ENCODE peak calls at places on chromosome 14, in seven cellular contexts. One of them, this sample, is unnamed.

GRCh38 chr14:74140374-74140850 is 55.7 kb downstream of the LIN52 start:
- DNase-seq in left cardiac atrium: peak
- DNase-seq in RCC 7860: no peak
- DNase-seq in IMR-90: no peak
- DNase-seq in B cell: no peak
- DNase-seq in stimulated activated CD8-positive, alpha-beta memory T cell treated with anti-CD3 and anti-CD28 coated beads, Interleukin-15, amount 100 ng/mL, for 1 hour: no peak
- DNase-seq in fibroblast of pulmonary artery: peak
- DNase-seq in this sample: no peak

GRCh38 chr14:50023671-50024490 is 92.5 kb downstream of the VCPKMT start:
- DNase-seq in left cardiac atrium: no peak
- DNase-seq in RCC 7860: peak
- DNase-seq in IMR-90: peak
- DNase-seq in B cell: no peak
- DNase-seq in stimulated activated CD8-positive, alpha-beta memory T cell treated with anti-CD3 and anti-CD28 coated beads, Interleukin-15, amount 100 ng/mL, for 1 hour: no peak
- DNase-seq in fibroblast of pulmonary artery: peak
- DNase-seq in this sample: no peak

GRCh38 chr14:52075371-52075770 is 6.5 kb upstream of the NID2 start:
- DNase-seq in left cardiac atrium: no peak
- DNase-seq in RCC 7860: no peak
- DNase-seq in IMR-90: no peak
- DNase-seq in B cell: no peak
- DNase-seq in stimulated activated CD8-positive, alpha-beta memory T cell treated with anti-CD3 and anti-CD28 coated beads, Interleukin-15, amount 100 ng/mL, for 1 hour: no peak
- DNase-seq in fibroblast of pulmonary artery: no peak
- DNase-seq in this sample: no peak

GRCh38 chr14:58501214-58501816 is 73.8 kb downstream of the KIAA0586 start:
- DNase-seq in left cardiac atrium: no peak
- DNase-seq in RCC 7860: peak
- DNase-seq in IMR-90: peak
- DNase-seq in B cell: peak
- DNase-seq in stimulated activated CD8-positive, alpha-beta memory T cell treated with anti-CD3 and anti-CD28 coated beads, Interleukin-15, amount 100 ng/mL, for 1 hour: no peak
- DNase-seq in fibroblast of pulmonary artery: peak
- DNase-seq in this sample: peak

GRCh38 chr14:65846469-65846868 is 433.9 kb downstream of the FUT8 start:
- DNase-seq in left cardiac atrium: no peak
- DNase-seq in RCC 7860: peak
- DNase-seq in IMR-90: no peak
- DNase-seq in B cell: no peak
- DNase-seq in stimulated activated CD8-positive, alpha-beta memory T cell treated with anti-CD3 and anti-CD28 coated beads, Interleukin-15, amount 100 ng/mL, for 1 hour: no peak
- DNase-seq in fibroblast of pulmonary artery: no peak
- DNase-seq in this sample: no peak

GRCh38 chr14:41389355-41389754 is 217.3 kb upstream of the LRFN5 start:
- DNase-seq in left cardiac atrium: no peak
- DNase-seq in RCC 7860: no peak
- DNase-seq in IMR-90: no peak
- DNase-seq in B cell: no peak
- DNase-seq in stimulated activated CD8-positive, alpha-beta memory T cell treated with anti-CD3 and anti-CD28 coated beads, Interleukin-15, amount 100 ng/mL, for 1 hour: no peak
- DNase-seq in fibroblast of pulmonary artery: no peak
- DNase-seq in this sample: no peak

GRCh38 chr14:23729720-23730387 is 93.7 kb downstream of the DHRS2 start:
- DNase-seq in left cardiac atrium: no peak
- DNase-seq in RCC 7860: no peak
- DNase-seq in IMR-90: no peak
- DNase-seq in B cell: no peak
- DNase-seq in stimulated activated CD8-positive, alpha-beta memory T cell treated with anti-CD3 and anti-CD28 coated beads, Interleukin-15, amount 100 ng/mL, for 1 hour: no peak
- DNase-seq in fibroblast of pulmonary artery: no peak
- DNase-seq in this sample: no peak

GRCh38 chr14:23285530-23286019 is 357 bp downstream of the HOMEZ start:
- DNase-seq in left cardiac atrium: no peak
- DNase-seq in RCC 7860: no peak
- DNase-seq in IMR-90: no peak
- DNase-seq in B cell: no peak
- DNase-seq in stimulated activated CD8-positive, alpha-beta memory T cell treated with anti-CD3 and anti-CD28 coated beads, Interleukin-15, amount 100 ng/mL, for 1 hour: no peak
- DNase-seq in fibroblast of pulmonary artery: no peak
- DNase-seq in this sample: no peak

GRCh38 chr14:30332374-30332773 is 226.6 kb upstream of the G2E3 start:
- DNase-seq in left cardiac atrium: no peak
- DNase-seq in RCC 7860: no peak
- DNase-seq in IMR-90: no peak
- DNase-seq in B cell: no peak
- DNase-seq in stimulated activated CD8-positive, alpha-beta memory T cell treated with anti-CD3 and anti-CD28 coated beads, Interleukin-15, amount 100 ng/mL, for 1 hour: no peak
- DNase-seq in fibroblast of pulmonary artery: no peak
- DNase-seq in this sample: no peak

GRCh38 chr14:101058571-101058970 is 155.0 kb upstream of the RTL1 start:
- DNase-seq in left cardiac atrium: no peak
- DNase-seq in RCC 7860: no peak
- DNase-seq in IMR-90: peak
- DNase-seq in B cell: no peak
- DNase-seq in stimulated activated CD8-positive, alpha-beta memory T cell treated with anti-CD3 and anti-CD28 coated beads, Interleukin-15, amount 100 ng/mL, for 1 hour: no peak
- DNase-seq in fibroblast of pulmonary artery: peak
- DNase-seq in this sample: no peak

GRCh38 chr14:24429395-24430142 is at the start of the genes CBLN3 and KHNYN:
- DNase-seq in left cardiac atrium: peak
- DNase-seq in RCC 7860: peak
- DNase-seq in IMR-90: peak
- DNase-seq in B cell: peak
- DNase-seq in stimulated activated CD8-positive, alpha-beta memory T cell treated with anti-CD3 and anti-CD28 coated beads, Interleukin-15, amount 100 ng/mL, for 1 hour: peak
- DNase-seq in fibroblast of pulmonary artery: peak
- DNase-seq in this sample: peak

GRCh38 chr14:34699873-34700621 is 14.3 kb downstream of the CFL2 start:
- DNase-seq in left cardiac atrium: no peak
- DNase-seq in RCC 7860: peak
- DNase-seq in IMR-90: peak
- DNase-seq in B cell: no peak
- DNase-seq in stimulated activated CD8-positive, alpha-beta memory T cell treated with anti-CD3 and anti-CD28 coated beads, Interleukin-15, amount 100 ng/mL, for 1 hour: no peak
- DNase-seq in fibroblast of pulmonary artery: peak
- DNase-seq in this sample: no peak

GRCh38 chr14:105051182-105052109 is 13.8 kb downstream of the GPR132 start:
- DNase-seq in left cardiac atrium: no peak
- DNase-seq in RCC 7860: no peak
- DNase-seq in IMR-90: no peak
- DNase-seq in B cell: no peak
- DNase-seq in stimulated activated CD8-positive, alpha-beta memory T cell treated with anti-CD3 and anti-CD28 coated beads, Interleukin-15, amount 100 ng/mL, for 1 hour: no peak
- DNase-seq in fibroblast of pulmonary artery: no peak
- DNase-seq in this sample: no peak

GRCh38 chr14:101183376-101184103 is 280.0 kb upstream of the RTL1 start:
- DNase-seq in left cardiac atrium: no peak
- DNase-seq in RCC 7860: no peak
- DNase-seq in IMR-90: no peak
- DNase-seq in B cell: peak
- DNase-seq in stimulated activated CD8-positive, alpha-beta memory T cell treated with anti-CD3 and anti-CD28 coated beads, Interleukin-15, amount 100 ng/mL, for 1 hour: no peak
- DNase-seq in fibroblast of pulmonary artery: no peak
- DNase-seq in this sample: peak

GRCh38 chr14:58638231-58639205 is 756 bp downstream of the DACT1 start:
- DNase-seq in left cardiac atrium: peak
- DNase-seq in RCC 7860: no peak
- DNase-seq in IMR-90: peak
- DNase-seq in B cell: peak
- DNase-seq in stimulated activated CD8-positive, alpha-beta memory T cell treated with anti-CD3 and anti-CD28 coated beads, Interleukin-15, amount 100 ng/mL, for 1 hour: no peak
- DNase-seq in fibroblast of pulmonary artery: peak
- DNase-seq in this sample: peak

GRCh38 chr14:58107947-58108552 is 44.0 kb downstream of the ARMH4 start:
- DNase-seq in left cardiac atrium: peak
- DNase-seq in RCC 7860: peak
- DNase-seq in IMR-90: peak
- DNase-seq in B cell: no peak
- DNase-seq in stimulated activated CD8-positive, alpha-beta memory T cell treated with anti-CD3 and anti-CD28 coated beads, Interleukin-15, amount 100 ng/mL, for 1 hour: peak
- DNase-seq in fibroblast of pulmonary artery: peak
- DNase-seq in this sample: peak

GRCh38 chr14:26377150-26377549 is 220.7 kb downstream of the NOVA1 start:
- DNase-seq in left cardiac atrium: no peak
- DNase-seq in RCC 7860: no peak
- DNase-seq in IMR-90: no peak
- DNase-seq in B cell: no peak
- DNase-seq in stimulated activated CD8-positive, alpha-beta memory T cell treated with anti-CD3 and anti-CD28 coated beads, Interleukin-15, amount 100 ng/mL, for 1 hour: no peak
- DNase-seq in fibroblast of pulmonary artery: no peak
- DNase-seq in this sample: no peak

GRCh38 chr14:41604793-41605534 is 1.7 kb upstream of the LRFN5 start:
- DNase-seq in left cardiac atrium: peak
- DNase-seq in RCC 7860: peak
- DNase-seq in IMR-90: peak
- DNase-seq in B cell: no peak
- DNase-seq in stimulated activated CD8-positive, alpha-beta memory T cell treated with anti-CD3 and anti-CD28 coated beads, Interleukin-15, amount 100 ng/mL, for 1 hour: no peak
- DNase-seq in fibroblast of pulmonary artery: peak
- DNase-seq in this sample: no peak

GRCh38 chr14:91708795-91709194 is 23.1 kb downstream of the CATSPERB start:
- DNase-seq in left cardiac atrium: no peak
- DNase-seq in RCC 7860: no peak
- DNase-seq in IMR-90: no peak
- DNase-seq in B cell: no peak
- DNase-seq in stimulated activated CD8-positive, alpha-beta memory T cell treated with anti-CD3 and anti-CD28 coated beads, Interleukin-15, amount 100 ng/mL, for 1 hour: no peak
- DNase-seq in fibroblast of pulmonary artery: no peak
- DNase-seq in this sample: no peak

GRCh38 chr14:56129941-56130340 is 11.7 kb downstream of the PELI2 start:
- DNase-seq in left cardiac atrium: peak
- DNase-seq in RCC 7860: no peak
- DNase-seq in IMR-90: no peak
- DNase-seq in B cell: no peak
- DNase-seq in stimulated activated CD8-positive, alpha-beta memory T cell treated with anti-CD3 and anti-CD28 coated beads, Interleukin-15, amount 100 ng/mL, for 1 hour: no peak
- DNase-seq in fibroblast of pulmonary artery: peak
- DNase-seq in this sample: no peak

GRCh38 chr14:41000350-41000749 is 606.3 kb upstream of the LRFN5 start:
- DNase-seq in left cardiac atrium: no peak
- DNase-seq in RCC 7860: no peak
- DNase-seq in IMR-90: no peak
- DNase-seq in B cell: no peak
- DNase-seq in stimulated activated CD8-positive, alpha-beta memory T cell treated with anti-CD3 and anti-CD28 coated beads, Interleukin-15, amount 100 ng/mL, for 1 hour: no peak
- DNase-seq in fibroblast of pulmonary artery: no peak
- DNase-seq in this sample: no peak

GRCh38 chr14:54446201-54446693 is 5.1 kb upstream of the CNIH1 start:
- DNase-seq in left cardiac atrium: peak
- DNase-seq in RCC 7860: no peak
- DNase-seq in IMR-90: no peak
- DNase-seq in B cell: no peak
- DNase-seq in stimulated activated CD8-positive, alpha-beta memory T cell treated with anti-CD3 and anti-CD28 coated beads, Interleukin-15, amount 100 ng/mL, for 1 hour: no peak
- DNase-seq in fibroblast of pulmonary artery: peak
- DNase-seq in this sample: no peak

GRCh38 chr14:47439953-47440352 is 235.5 kb downstream of the MDGA2 start:
- DNase-seq in left cardiac atrium: no peak
- DNase-seq in RCC 7860: no peak
- DNase-seq in IMR-90: no peak
- DNase-seq in B cell: no peak
- DNase-seq in stimulated activated CD8-positive, alpha-beta memory T cell treated with anti-CD3 and anti-CD28 coated beads, Interleukin-15, amount 100 ng/mL, for 1 hour: no peak
- DNase-seq in fibroblast of pulmonary artery: no peak
- DNase-seq in this sample: no peak

GRCh38 chr14:97359391-97359790 is 562.2 kb downstream of the VRK1 start:
- DNase-seq in left cardiac atrium: no peak
- DNase-seq in RCC 7860: no peak
- DNase-seq in IMR-90: no peak
- DNase-seq in B cell: no peak
- DNase-seq in stimulated activated CD8-positive, alpha-beta memory T cell treated with anti-CD3 and anti-CD28 coated beads, Interleukin-15, amount 100 ng/mL, for 1 hour: no peak
- DNase-seq in fibroblast of pulmonary artery: no peak
- DNase-seq in this sample: no peak

GRCh38 chr14:96260341-96260821 is 4.4 kb downstream of the BDKRB1 start:
- DNase-seq in left cardiac atrium: no peak
- DNase-seq in RCC 7860: no peak
- DNase-seq in IMR-90: peak
- DNase-seq in B cell: no peak
- DNase-seq in stimulated activated CD8-positive, alpha-beta memory T cell treated with anti-CD3 and anti-CD28 coated beads, Interleukin-15, amount 100 ng/mL, for 1 hour: no peak
- DNase-seq in fibroblast of pulmonary artery: peak
- DNase-seq in this sample: no peak

GRCh38 chr14:21039585-21040369 is 2.4 kb upstream of the RNASE7 start:
- DNase-seq in left cardiac atrium: no peak
- DNase-seq in RCC 7860: no peak
- DNase-seq in IMR-90: peak
- DNase-seq in B cell: peak
- DNase-seq in stimulated activated CD8-positive, alpha-beta memory T cell treated with anti-CD3 and anti-CD28 coated beads, Interleukin-15, amount 100 ng/mL, for 1 hour: no peak
- DNase-seq in fibroblast of pulmonary artery: peak
- DNase-seq in this sample: peak

GRCh38 chr14:70121521-70121920 is 67.2 kb downstream of the SLC8A3 start:
- DNase-seq in left cardiac atrium: no peak
- DNase-seq in RCC 7860: no peak
- DNase-seq in IMR-90: no peak
- DNase-seq in B cell: no peak
- DNase-seq in stimulated activated CD8-positive, alpha-beta memory T cell treated with anti-CD3 and anti-CD28 coated beads, Interleukin-15, amount 100 ng/mL, for 1 hour: no peak
- DNase-seq in fibroblast of pulmonary artery: no peak
- DNase-seq in this sample: no peak

GRCh38 chr14:32049361-32050103 is 27.6 kb upstream of the ARHGAP5 start:
- DNase-seq in left cardiac atrium: no peak
- DNase-seq in RCC 7860: no peak
- DNase-seq in IMR-90: no peak
- DNase-seq in B cell: peak
- DNase-seq in stimulated activated CD8-positive, alpha-beta memory T cell treated with anti-CD3 and anti-CD28 coated beads, Interleukin-15, amount 100 ng/mL, for 1 hour: no peak
- DNase-seq in fibroblast of pulmonary artery: no peak
- DNase-seq in this sample: no peak